ENCODE peak calls at places on chromosomes 5 and 9, in six cellular contexts. S, Y, L, X, M and N are unnamed samples.

GRCh38 chr5:161966544-161966943 is 101.0 kb upstream of the GABRG2 start:
- DNase-seq in L (no peak), S (peak; percentile 7), M (peak; percentile 43), Y (no peak), X (no peak), N (no peak)

GRCh38 chr5:180235846-180236245 is 26.8 kb upstream of the RASGEF1C start:
- DNase-seq in S (no peak), X (no peak), M (no peak), Y (no peak), L (no peak), N (no peak)

GRCh38 chr9:4298255-4299005 is 1.4 kb downstream of the GLIS3 start:
- DNase-seq in L (peak; percentile 27), Y (peak; percentile 70), X (no peak), M (peak; percentile 63), S (no peak), N (peak; percentile 14)

GRCh38 chr9:138043411-138044345 is 166.1 kb downstream of the CACNA1B start:
- DNase-seq in M (no peak), Y (peak; percentile 10), X (peak; percentile 45), L (no peak), S (no peak), N (no peak)

GRCh38 chr5:81208904-81209303 is 24.2 kb upstream of the CKMT2 start:
- DNase-seq in L (peak; percentile 36), M (no peak), X (no peak), Y (no peak), S (no peak), N (no peak)

GRCh38 chr5:1502046-1502736 is 21.6 kb downstream of the LPCAT1 start:
- DNase-seq in Y (peak; percentile 35), L (no peak), S (peak; percentile 26), M (no peak), X (peak; percentile 95), N (no peak)

GRCh38 chr5:2149196-2149541 is 266.4 kb upstream of the IRX4 start:
- DNase-seq in L (no peak), X (peak; percentile 61), Y (no peak), M (peak; percentile 59), S (no peak), N (no peak)

GRCh38 chr5:132049093-132049492 is 11.4 kb upstream of the IL3 start:
- DNase-seq in M (no peak), L (no peak), Y (no peak), S (no peak), X (no peak), N (no peak)

GRCh38 chr9:69137311-69137710 is 36.8 kb upstream of the TJP2 start:
- DNase-seq in S (no peak), X (no peak), Y (no peak), M (no peak), L (no peak), N (no peak)

GRCh38 chr9:108671794-108672193 is 184.0 kb downstream of the ACTL7B start:
- DNase-seq in X (no peak), M (no peak), L (peak; percentile 6), Y (no peak), S (no peak), N (no peak)

GRCh38 chr5:6220346-6221088 is 157.8 kb downstream of the MED10 start:
- DNase-seq in M (peak; percentile 32), L (no peak), Y (no peak), S (no peak), X (no peak), N (no peak)

GRCh38 chr9:117156150-117156688 is 258.6 kb downstream of the ASTN2 start:
- DNase-seq in L (no peak), Y (no peak), X (no peak), M (no peak), S (no peak), N (peak; percentile 52)

GRCh38 chr9:37987467-37987981 is 81.5 kb downstream of the SHB start:
- DNase-seq in Y (no peak), M (no peak), S (no peak), X (no peak), L (no peak), N (no peak)

GRCh38 chr9:69357030-69357853 is 32.2 kb downstream of the ENTREP1 start:
- DNase-seq in L (no peak), M (no peak), Y (no peak), S (no peak), X (no peak), N (no peak)

GRCh38 chr5:139744471-139745120 is 51.0 kb upstream of the PSD2 start:
- DNase-seq in Y (no peak), S (no peak), L (no peak), M (peak; percentile 12), X (no peak), N (peak; percentile 98)

GRCh38 chr5:139743804-139744203 is 51.8 kb upstream of the PSD2 start:
- DNase-seq in Y (no peak), M (peak; percentile 3), X (no peak), L (no peak), S (no peak), N (no peak)

GRCh38 chr5:139746691-139747582 is 48.7 kb upstream of the PSD2 start:
- DNase-seq in X (peak; percentile 93), Y (no peak), M (peak; percentile 74), S (peak; percentile 68), L (peak; percentile 46), N (peak; percentile 96)

GRCh38 chr5:139745800-139746690 is 49.6 kb upstream of the PSD2 start:
- DNase-seq in S (peak; percentile 71), Y (peak; percentile 62), X (peak; percentile 89), L (peak; percentile 67), M (peak; percentile 81), N (peak; percentile 94)

DNA sequence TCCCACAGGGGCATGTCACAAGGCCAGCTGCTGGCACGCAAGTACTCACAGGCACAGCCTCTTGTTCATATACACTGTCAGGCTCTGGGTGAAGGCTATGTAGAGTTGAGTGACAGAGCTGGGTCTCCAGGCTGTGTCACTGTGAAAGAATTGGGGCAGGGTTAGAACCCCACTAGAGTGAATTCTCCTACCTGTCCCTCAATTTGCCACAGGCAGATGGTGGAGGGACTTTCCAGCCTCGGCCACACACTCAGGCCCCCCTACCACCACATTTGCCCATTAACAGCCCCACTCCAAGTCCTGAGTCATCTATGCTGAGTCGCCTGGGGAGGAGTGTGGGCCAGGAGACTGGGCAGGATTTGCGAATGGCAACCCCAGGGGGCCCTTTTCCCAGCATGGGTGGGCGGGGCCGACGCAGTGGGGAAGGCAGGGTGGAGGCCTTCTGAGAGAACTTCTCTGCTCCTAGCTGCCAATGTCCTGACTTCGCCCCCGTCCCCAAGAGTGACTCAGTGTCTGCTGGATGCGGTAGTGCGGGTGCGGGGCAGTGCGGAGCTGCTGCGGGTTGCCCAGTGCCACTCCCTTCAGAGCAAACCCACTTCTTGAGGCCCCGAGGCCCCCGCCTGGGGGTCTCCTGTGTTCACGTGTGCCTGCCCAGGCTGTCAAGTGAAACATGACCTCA is 50.3 kb upstream of the PSD2 start:
- DNase-seq in L (peak; percentile 82), S (no peak), Y (peak; percentile 45), M (peak; percentile 83), X (no peak), N (peak; percentile 93)
- H3K27ac ChIP-seq in L (no peak overlapping the region), S (no peak overlapping the region), Y (no peak overlapping the region), M (peak overlapping the region; percentile 7), X (peak overlapping the region; percentile 86), N (peak overlapping the region; percentile 99)

DNA sequence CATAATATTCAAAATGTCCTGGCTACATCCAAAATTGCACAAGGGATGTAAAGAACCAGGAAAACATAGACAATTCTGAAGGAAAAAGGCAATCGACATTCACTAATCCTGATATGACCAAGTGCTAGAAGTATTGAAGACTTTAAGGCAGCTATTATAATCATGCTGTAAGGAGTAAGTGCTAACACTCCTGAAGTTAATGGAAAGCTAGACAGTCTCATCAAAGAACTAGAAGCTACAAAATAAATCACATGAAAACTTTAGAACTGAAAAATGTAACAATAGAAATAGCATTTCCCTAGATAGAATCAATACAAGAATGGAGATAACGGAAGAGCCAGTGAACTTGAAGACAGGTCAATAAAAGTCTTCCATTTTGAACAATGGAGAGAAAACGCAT is 18.5 kb downstream of the FCN1 start:
- DNase-seq in S (no peak), L (no peak), Y (no peak), X (no peak), M (no peak), N (no peak)
- H3K27ac ChIP-seq in S (no peak overlapping the region), L (no peak overlapping the region), Y (no peak overlapping the region), X (peak overlapping the region; percentile 75), M (no peak overlapping the region), N (no peak overlapping the region)

DNA sequence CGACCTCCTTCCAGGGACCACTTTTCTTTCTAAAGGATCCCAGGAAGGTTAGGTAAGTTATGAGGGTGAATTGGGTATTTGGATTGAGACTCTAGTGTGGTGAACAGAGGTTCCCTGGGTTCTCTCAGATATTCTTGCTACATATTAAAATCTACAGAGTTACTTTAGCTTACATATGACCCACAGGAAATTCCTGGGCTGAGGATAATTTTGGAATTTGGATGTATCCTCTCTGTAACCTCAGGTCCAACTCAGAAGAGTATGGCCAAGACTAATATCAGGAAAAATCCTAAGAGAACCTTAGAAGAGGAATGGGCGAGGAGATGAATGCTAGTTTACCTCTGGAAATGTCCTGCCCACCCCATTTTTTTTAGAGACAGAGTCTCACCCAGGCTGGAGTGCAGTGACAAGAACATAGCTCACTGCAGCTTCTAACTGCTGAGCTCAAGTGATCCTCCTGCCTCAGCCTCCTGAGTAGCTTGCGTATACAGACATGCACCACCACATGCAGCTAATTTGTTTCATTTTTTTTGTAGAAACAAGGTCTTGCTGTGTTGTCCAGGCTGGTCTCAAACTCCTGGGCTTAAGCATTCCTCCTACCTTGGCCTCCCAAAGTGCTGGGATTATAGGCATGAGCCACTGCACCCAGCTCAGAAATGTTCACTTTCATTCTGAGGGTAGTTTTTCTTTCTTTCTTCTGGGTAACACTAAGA is 196.4 kb downstream of the ARHGEF28 start:
- DNase-seq in X (no peak), M (no peak), Y (no peak), S (no peak), L (no peak), N (no peak)
- H3K27ac ChIP-seq in X (no peak overlapping the region), M (no peak overlapping the region), Y (no peak overlapping the region), S (no peak overlapping the region), L (peak overlapping the region; percentile 40), N (no peak overlapping the region)

GRCh38 chr9:114180701-114181582 is 25.6 kb downstream of the COL27A1 start:
- DNase-seq in X (peak; percentile 69), S (no peak), M (peak; percentile 49), Y (no peak), L (peak; percentile 62), N (no peak)
- H3K27ac ChIP-seq in X (peak overlapping the region; percentile 55), S (no peak overlapping the region), M (peak overlapping the region; percentile 66), Y (no peak overlapping the region), L (peak overlapping the region; percentile 88), N (no peak overlapping the region)